ENCODE peak calls at places on chromosomes 13 and 19, in seven cellular contexts. J is mucosa of gallbladder; R is heart right ventricle; N is activated CD4-positive, alpha-beta memory T cell treated with anti-CD3 and anti-CD28 coated beads, Interleukin-2, amount 10 ng/mL, durations not matched to agents 7 days and 5 days; E is body of pancreas; U is HCEC 1CT; C is activated CD4-positive, alpha-beta T cell treated with anti-CD3 and anti-CD28 coated beads, Interleukin-2, amount 10 ng/mL, durations not matched to agents 7 days and 5 days. M is an unnamed sample.
A peak's percentile ranks its signal among the peaks of the same experiment; 100 is the strongest.

GRCh38 chr19:347946-348861 is 3.6 kb upstream of the MIER2 start:
- DNase-seq in J (no peak), R (no peak), N (no peak), E (no peak), U (no peak), C (no peak), M (no peak)

GRCh38 chr19:56837892-56838679 is 2.4 kb downstream of the PEG3 start:
- DNase-seq in J (peak; percentile 65), R (peak; percentile 69), N (no peak), E (peak; percentile 80), U (no peak), C (no peak), M (no peak)

GRCh38 chr19:58356971-58357797 is 3.9 kb upstream of the A1BG start:
- DNase-seq in J (no peak), R (no peak), N (no peak), E (no peak), U (no peak), C (no peak), M (no peak)

GRCh38 chr13:51731759-51732158 is 72.2 kb downstream of the DHRS12 start:
- DNase-seq in J (no peak), R (no peak), N (no peak), E (no peak), U (peak; percentile 66), C (no peak), M (no peak)

GRCh38 chr19:18046066-18046718 is 38.2 kb downstream of the ARRDC2 start:
- DNase-seq in J (peak; percentile 49), R (no peak), N (no peak), E (no peak), U (peak; percentile 38), C (no peak), M (no peak)

GRCh38 chr13:88068975-88069374 is 397.8 kb downstream of the SLITRK5 start:
- DNase-seq in J (no peak), R (no peak), N (no peak), E (no peak), U (no peak), C (no peak), M (no peak)

GRCh38 chr13:23618341-23618740 is 48.1 kb downstream of the TNFRSF19 start:
- DNase-seq in J (no peak), R (no peak), N (no peak), E (no peak), U (peak; percentile 90), C (no peak), M (no peak)

GRCh38 chr13:96052655-96053002 is 572 bp downstream of the UGGT2 start:
- DNase-seq in J (no peak), R (no peak), N (no peak), E (no peak), U (peak; percentile 66), C (no peak), M (no peak)

GRCh38 chr19:47267350-47267759 is 7.3 kb upstream of the INAFM1 start:
- DNase-seq in J (no peak), R (no peak), N (no peak), E (no peak), U (no peak), C (no peak), M (no peak)

M was measured in NCI-H1105.